ENCODE peak calls at places on chromosomes 5 and 9, in five cellular contexts. F, G, U, V and J are unnamed samples. For H3K4me1, the result is how much of the 10 kb centered on the place peaks cover.

GRCh38 chr5:94754824-94755223 is 136.4 kb downstream of the SLF1 start:
- DNase-seq in F (no peak), G (no peak), U (no peak), V (no peak), J (no peak)

GRCh38 chr5:7837401-7837800 is 13.5 kb downstream of the CFAP90 start:
- DNase-seq in F (no peak), G (no peak), U (no peak), V (no peak), J (no peak)

GRCh38 chr5:45110399-45110798 is 301.7 kb downstream of the MRPS30 start:
- DNase-seq in F (no peak), G (no peak), U (no peak), V (peak), J (no peak)

GRCh38 chr5:143213851-143214363 is 189.6 kb downstream of the NR3C1 start:
- DNase-seq in F (peak), G (peak), U (no peak), V (no peak), J (no peak)

GRCh38 chr9:122846371-122847060 is 18.1 kb upstream of the PDCL start:
- DNase-seq in F (no peak), G (no peak), U (no peak), V (no peak), J (no peak)

GRCh38 chr5:128905225-128906110 is 59.8 kb upstream of the SLC27A6 start:
- DNase-seq in F (no peak), G (peak), U (no peak), V (peak), J (no peak)

GRCh38 chr9:72478993-72479392 is 42.4 kb upstream of the TMC1 start:
- DNase-seq in F (no peak), G (peak), U (no peak), V (no peak), J (no peak)

GRCh38 chr9:113579270-113580040 is 115.9 kb downstream of the RGS3 start:
- DNase-seq in F (no peak), G (peak), U (peak), V (no peak), J (peak)

GRCh38 chr5:62661126-62661525 is 82.5 kb downstream of the LRRC70 start:
- DNase-seq in F (no peak), G (no peak), U (no peak), V (no peak), J (no peak)

GRCh38 chr5:110956913-110957813 is 114.3 kb upstream of the TSLP start:
- DNase-seq in F (no peak), G (no peak), U (no peak), V (no peak), J (no peak)

GRCh38 chr9:89843591-89843990 is 238.8 kb downstream of the GADD45G start:
- DNase-seq in F (no peak), G (no peak), U (no peak), V (no peak), J (no peak)

GRCh38 chr5:108748010-108748353 is 285 bp downstream of the FER start:
- DNase-seq in F (no peak), G (no peak), U (no peak), V (no peak), J (no peak)

GRCh38 chr5:963673-964531 is 44.7 kb upstream of the NKD2 start:
- DNase-seq in F (no peak), G (peak), U (peak), V (no peak), J (no peak)

GRCh38 chr5:14102666-14103065 is 40.5 kb upstream of the TRIO start:
- DNase-seq in F (no peak), G (no peak), U (no peak), V (no peak), J (no peak)

GRCh38 chr9:110126457-110126856 is 81.5 kb downstream of the C9orf152 start:
- DNase-seq in F (no peak), G (no peak), U (no peak), V (no peak), J (no peak)

GRCh38 chr9:110125207-110125751 is 82.7 kb downstream of the C9orf152 start:
- DNase-seq in F (no peak), G (peak), U (peak), V (no peak), J (peak)

GRCh38 chr9:110125763-110126351 is 82.1 kb downstream of the C9orf152 start:
- DNase-seq in F (no peak), G (peak), U (no peak), V (no peak), J (no peak)

GRCh38 chr9:110128664-110129329 is 79.2 kb downstream of the C9orf152 start:
- DNase-seq in F (peak), G (no peak), U (no peak), V (no peak), J (no peak)

DNA sequence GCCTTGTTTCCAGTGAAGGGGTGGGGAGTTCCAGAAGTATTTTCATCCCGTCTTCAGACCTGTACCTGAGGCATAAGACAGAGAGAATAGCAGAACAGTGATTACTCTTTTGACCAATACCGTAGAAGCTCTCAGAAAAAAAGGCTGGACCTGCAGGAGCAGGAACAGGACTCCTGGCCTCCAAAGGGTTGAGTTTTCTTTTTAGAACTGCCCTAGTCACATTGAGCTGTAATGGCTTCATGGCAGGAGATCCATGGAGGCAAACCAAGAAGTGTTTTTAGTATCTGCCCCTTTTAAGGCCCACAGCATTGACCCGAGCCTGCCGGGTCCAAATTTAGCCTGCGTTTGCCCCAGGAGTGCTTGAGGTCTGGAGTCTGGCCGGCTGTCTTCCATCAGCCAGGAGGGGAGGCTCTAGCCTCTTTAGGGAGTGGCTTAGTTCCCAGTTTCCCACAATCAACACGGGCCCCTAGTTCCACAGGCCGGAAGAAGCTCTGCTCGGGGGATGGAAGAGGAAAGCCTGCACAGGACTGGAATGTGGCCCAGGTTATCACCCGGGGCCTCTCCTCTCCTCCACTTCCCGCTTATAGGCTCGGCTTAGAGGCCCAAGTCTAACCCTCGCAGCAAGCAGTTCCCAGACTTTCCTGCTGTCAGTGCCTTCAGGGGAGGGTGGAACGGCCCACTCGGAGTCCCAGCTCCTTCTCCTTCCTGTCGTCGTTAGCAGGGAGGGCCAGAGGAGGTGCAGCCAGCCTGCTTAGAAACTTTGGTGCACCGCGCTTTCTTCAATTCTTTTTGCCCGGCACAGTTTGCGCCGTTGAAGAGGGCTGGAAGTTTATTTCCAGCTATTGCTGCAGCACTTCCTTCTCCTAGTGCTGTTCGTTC is 80.7 kb downstream of the C9orf152 start:
- DNase-seq in F (no peak), G (peak), U (peak), V (no peak), J (peak)
- H3K4me1 ChIP-seq in F (half or more), G (half or more), U (under half), V (under half), J (under half)

DNA sequence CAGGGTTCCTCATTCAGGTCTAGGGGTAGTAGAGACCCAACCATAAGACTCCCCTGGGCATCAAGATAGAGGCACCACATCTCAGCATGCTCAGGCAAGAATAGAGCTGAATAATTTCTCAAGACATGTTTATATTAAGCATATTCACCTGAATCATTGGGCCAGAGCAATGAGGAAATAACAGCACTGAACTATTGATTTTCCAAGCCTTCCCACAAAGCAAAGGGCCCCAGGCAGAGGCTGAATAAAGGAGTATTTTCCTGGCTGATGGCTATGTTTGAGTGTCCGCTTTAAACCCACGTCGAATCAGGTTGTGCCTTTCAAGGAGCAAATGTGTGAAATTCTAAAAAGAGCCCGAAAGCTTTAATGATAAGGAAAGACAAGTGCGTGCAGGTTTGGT is 129.2 kb downstream of the HSD17B3 start:
- DNase-seq in F (no peak), G (no peak), U (no peak), V (no peak), J (no peak)
- H3K4me1 ChIP-seq in F (under half), G (under half), U (under half), V (under half), J (under half)

GRCh38 chr5:125612356-125613149 is 810.7 kb upstream of the GRAMD2B start:
- DNase-seq in F (no peak), G (no peak), U (peak), V (no peak), J (no peak)

GRCh38 chr5:125611541-125611940 is 811.7 kb upstream of the GRAMD2B start:
- DNase-seq in F (no peak), G (no peak), U (no peak), V (no peak), J (no peak)

GRCh38 chr5:125604104-125604503 is 819.1 kb upstream of the GRAMD2B start:
- DNase-seq in F (no peak), G (peak), U (no peak), V (no peak), J (no peak)

GRCh38 chr5:125607018-125607417 is 816.2 kb upstream of the GRAMD2B start:
- DNase-seq in F (no peak), G (peak), U (no peak), V (no peak), J (no peak)

GRCh38 chr5:125609011-125609410 is 814.2 kb upstream of the GRAMD2B start:
- DNase-seq in F (no peak), G (no peak), U (no peak), V (no peak), J (no peak)
- H3K4me1 ChIP-seq in F (under half), G (under half), U (under half), V (under half), J (under half)

GRCh38 chr5:15789661-15790060 is 289.7 kb downstream of the FBXL7 start:
- DNase-seq in F (no peak), G (peak), U (no peak), V (no peak), J (no peak)
- H3K4me1 ChIP-seq in F (under half), G (under half), U (under half), V (under half), J (under half)

GRCh38 chr5:66739923-66740322 is 143.7 kb downstream of the MAST4 start:
- DNase-seq in F (no peak), G (no peak), U (no peak), V (no peak), J (no peak)
- H3K4me1 ChIP-seq in F (under half), G (under half), U (under half), V (under half), J (under half)